ENCODE peak calls at places on chromosomes 7 and 10, in seven cellular contexts. One of them, this sample, is unnamed.
A peak's percentile ranks its signal among the peaks of the same experiment; 100 is the strongest.

GRCh38 chr7:1608318-1608717 is 38.5 kb upstream of the PSMG3 start:
- DNase-seq in RWPE2: no peak
- DNase-seq in fibroblast of lung: no peak
- DNase-seq in transverse colon: no peak
- DNase-seq in heart right ventricle: no peak
- DNase-seq in PC-9: no peak
- DNase-seq in CD8-positive, alpha-beta T cell: no peak
- DNase-seq in this sample: no peak

GRCh38 chr10:124134251-124134650 is 40.9 kb upstream of the CHST15 start:
- DNase-seq in RWPE2: no peak
- DNase-seq in fibroblast of lung: no peak
- DNase-seq in transverse colon: no peak
- DNase-seq in heart right ventricle: no peak
- DNase-seq in PC-9: no peak
- DNase-seq in CD8-positive, alpha-beta T cell: no peak
- DNase-seq in this sample: no peak

GRCh38 chr10:52261362-52261761 is 52.7 kb upstream of the DKK1 start:
- DNase-seq in RWPE2: no peak
- DNase-seq in fibroblast of lung: no peak
- DNase-seq in transverse colon: no peak
- DNase-seq in heart right ventricle: no peak
- DNase-seq in PC-9: no peak
- DNase-seq in CD8-positive, alpha-beta T cell: no peak
- DNase-seq in this sample: no peak

GRCh38 chr7:134649231-134649775 is 2.6 kb downstream of the BPGM start:
- DNase-seq in RWPE2: no peak
- DNase-seq in fibroblast of lung: peak; percentile 46
- DNase-seq in transverse colon: no peak
- DNase-seq in heart right ventricle: no peak
- DNase-seq in PC-9: peak; percentile 59
- DNase-seq in CD8-positive, alpha-beta T cell: no peak
- DNase-seq in this sample: no peak

GRCh38 chr10:22912763-22913389 is 15.0 kb upstream of the ARMC3 start:
- DNase-seq in RWPE2: no peak
- DNase-seq in fibroblast of lung: no peak
- DNase-seq in transverse colon: no peak
- DNase-seq in heart right ventricle: no peak
- DNase-seq in PC-9: no peak
- DNase-seq in CD8-positive, alpha-beta T cell: no peak
- DNase-seq in this sample: no peak

GRCh38 chr10:120945801-120946302 is 94.7 kb downstream of the WDR11 start:
- DNase-seq in RWPE2: no peak
- DNase-seq in fibroblast of lung: peak; percentile 61
- DNase-seq in transverse colon: peak; percentile 25
- DNase-seq in heart right ventricle: no peak
- DNase-seq in PC-9: no peak
- DNase-seq in CD8-positive, alpha-beta T cell: no peak
- DNase-seq in this sample: no peak

GRCh38 chr7:94394399-94395140 is at the start of gene COL1A2:
- DNase-seq in RWPE2: peak; percentile 53
- DNase-seq in fibroblast of lung: peak; percentile 99
- DNase-seq in transverse colon: peak; percentile 48
- DNase-seq in heart right ventricle: peak; percentile 79
- DNase-seq in PC-9: no peak
- DNase-seq in CD8-positive, alpha-beta T cell: no peak
- DNase-seq in this sample: peak; percentile 52

GRCh38 chr7:116647861-116648260 is 24.1 kb upstream of the MET start:
- DNase-seq in RWPE2: no peak
- DNase-seq in fibroblast of lung: no peak
- DNase-seq in transverse colon: no peak
- DNase-seq in heart right ventricle: no peak
- DNase-seq in PC-9: no peak
- DNase-seq in CD8-positive, alpha-beta T cell: no peak
- DNase-seq in this sample: no peak

GRCh38 chr10:24700911-24701310 is 22.8 kb downstream of the ARHGAP21 start:
- DNase-seq in RWPE2: no peak
- DNase-seq in fibroblast of lung: no peak
- DNase-seq in transverse colon: no peak
- DNase-seq in heart right ventricle: no peak
- DNase-seq in PC-9: no peak
- DNase-seq in CD8-positive, alpha-beta T cell: no peak
- DNase-seq in this sample: no peak

GRCh38 chr10:69801094-69801433 is 642 bp upstream of the COL13A1 start:
- DNase-seq in RWPE2: no peak
- DNase-seq in fibroblast of lung: peak; percentile 54
- DNase-seq in transverse colon: peak; percentile 55
- DNase-seq in heart right ventricle: peak; percentile 48
- DNase-seq in PC-9: peak; percentile 67
- DNase-seq in CD8-positive, alpha-beta T cell: no peak
- DNase-seq in this sample: peak; percentile 63

GRCh38 chr7:50653997-50654425 is 88.8 kb upstream of the DDC start:
- DNase-seq in RWPE2: no peak
- DNase-seq in fibroblast of lung: no peak
- DNase-seq in transverse colon: peak; percentile 59
- DNase-seq in heart right ventricle: peak; percentile 77
- DNase-seq in PC-9: no peak
- DNase-seq in CD8-positive, alpha-beta T cell: no peak
- DNase-seq in this sample: peak; percentile 51
- H3K4me1 ChIP-seq in RWPE2: peaks cover 3% of the 10 kb centered on the region
- H3K4me1 ChIP-seq in fibroblast of lung: peaks cover 7% of the 10 kb centered on the region
- H3K4me1 ChIP-seq in transverse colon: peaks cover 21% of the 10 kb centered on the region
- H3K4me1 ChIP-seq in heart right ventricle: peaks cover 51% of the 10 kb centered on the region
- H3K4me1 ChIP-seq in PC-9: no peaks in the 10 kb centered on the region
- H3K4me1 ChIP-seq in CD8-positive, alpha-beta T cell: no peaks in the 10 kb centered on the region
- H3K4me1 ChIP-seq in this sample: no peaks in the 10 kb centered on the region

GRCh38 chr10:99526861-99527504 is 5.8 kb upstream of the NKX2-3 start:
- DNase-seq in RWPE2: no peak
- DNase-seq in fibroblast of lung: no peak
- DNase-seq in transverse colon: no peak
- DNase-seq in heart right ventricle: no peak
- DNase-seq in PC-9: no peak
- DNase-seq in CD8-positive, alpha-beta T cell: no peak
- DNase-seq in this sample: no peak
- TF ChIP-seq CTCF in RWPE2: no peak
- TF ChIP-seq CTCF in fibroblast of lung: no peak
- TF ChIP-seq CTCF in transverse colon: no peak
- TF ChIP-seq CTCF in heart right ventricle: no peak
- TF ChIP-seq CTCF in PC-9: no peak
- TF ChIP-seq CTCF in CD8-positive, alpha-beta T cell: no peak
- TF ChIP-seq CTCF in this sample: no peak

GRCh38 chr7:111138196-111138569 is 47.3 kb downstream of the LRRN3 start:
- DNase-seq in RWPE2: no peak
- DNase-seq in fibroblast of lung: peak; percentile 61
- DNase-seq in transverse colon: peak; percentile 37
- DNase-seq in heart right ventricle: peak; percentile 47
- DNase-seq in PC-9: peak; percentile 43
- DNase-seq in CD8-positive, alpha-beta T cell: peak; percentile 24
- DNase-seq in this sample: peak; percentile 26
- H3K27ac ChIP-seq in RWPE2: no peak overlapping the region
- H3K27ac ChIP-seq in fibroblast of lung: peak overlapping the region; percentile 8
- H3K27ac ChIP-seq in transverse colon: no peak overlapping the region
- H3K27ac ChIP-seq in heart right ventricle: no peak overlapping the region
- H3K27ac ChIP-seq in PC-9: peak overlapping the region; percentile 13
- H3K27ac ChIP-seq in CD8-positive, alpha-beta T cell: no peak overlapping the region
- H3K27ac ChIP-seq in this sample: no peak overlapping the region

DNA sequence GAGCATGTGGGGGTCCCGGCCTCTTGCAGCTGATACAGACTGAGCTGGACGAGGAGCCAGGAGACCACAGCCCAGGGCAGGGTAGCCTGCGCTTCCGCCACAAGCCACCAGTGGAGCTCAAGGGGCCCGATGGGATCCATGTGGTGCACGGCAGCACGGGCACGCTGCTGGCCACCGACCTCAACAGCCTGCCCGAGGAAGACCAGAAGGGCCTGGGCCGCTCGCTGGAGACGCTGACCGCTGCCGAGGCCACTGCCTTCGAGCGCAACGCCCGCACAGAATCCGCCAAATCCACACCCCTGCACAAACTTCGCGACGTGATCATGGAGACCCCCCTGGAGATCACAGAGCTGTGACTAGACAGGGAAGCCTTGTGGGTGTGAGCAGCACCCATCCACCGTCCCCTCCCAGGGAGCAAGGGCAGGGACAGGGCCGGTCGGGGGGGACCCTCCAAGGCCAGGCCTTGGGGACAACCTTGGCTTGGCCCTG is 36.1 kb downstream of the PSAP start:
- DNase-seq in RWPE2: no peak
- DNase-seq in fibroblast of lung: no peak
- DNase-seq in transverse colon: no peak
- DNase-seq in heart right ventricle: no peak
- DNase-seq in PC-9: peak; percentile 20
- DNase-seq in CD8-positive, alpha-beta T cell: no peak
- DNase-seq in this sample: no peak
- H3K4me1 ChIP-seq in RWPE2: no peaks in the 10 kb centered on the region
- H3K4me1 ChIP-seq in fibroblast of lung: no peaks in the 10 kb centered on the region
- H3K4me1 ChIP-seq in transverse colon: no peaks in the 10 kb centered on the region
- H3K4me1 ChIP-seq in heart right ventricle: peaks cover 16% of the 10 kb centered on the region
- H3K4me1 ChIP-seq in PC-9: no peaks in the 10 kb centered on the region
- H3K4me1 ChIP-seq in CD8-positive, alpha-beta T cell: peaks cover 4% of the 10 kb centered on the region
- H3K4me1 ChIP-seq in this sample: no peaks in the 10 kb centered on the region

DNA sequence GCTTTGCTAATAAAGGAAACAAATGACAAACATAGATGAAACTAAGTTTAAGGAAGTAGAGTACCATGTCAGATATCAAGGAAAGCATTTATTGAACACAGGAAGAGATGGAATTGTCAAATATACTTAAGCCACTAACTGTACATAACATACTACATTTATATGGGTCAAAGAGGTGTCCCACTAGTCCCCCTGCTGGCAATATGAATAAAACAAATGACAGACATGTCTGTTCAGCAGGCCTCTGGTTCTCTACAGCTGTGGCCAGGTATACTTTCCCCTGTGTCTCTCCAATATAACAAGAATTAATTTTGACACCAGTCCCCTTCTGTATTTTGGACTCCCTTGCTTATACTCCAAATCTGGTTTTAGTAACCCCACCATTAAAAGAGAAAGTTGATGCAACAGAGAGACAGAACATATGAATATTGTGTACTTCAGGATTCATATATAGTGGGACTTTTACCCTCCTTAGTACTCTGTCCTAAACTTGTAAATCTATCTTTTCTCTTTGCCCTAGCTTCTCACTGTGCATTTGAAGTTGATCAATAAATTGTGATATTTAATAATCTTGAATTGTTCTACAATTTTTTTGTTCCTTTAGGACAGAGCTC is 42.9 kb downstream of the CD36 start:
- DNase-seq in RWPE2: no peak
- DNase-seq in fibroblast of lung: peak; percentile 23
- DNase-seq in transverse colon: no peak
- DNase-seq in heart right ventricle: no peak
- DNase-seq in PC-9: no peak
- DNase-seq in CD8-positive, alpha-beta T cell: no peak
- DNase-seq in this sample: no peak
- TF ChIP-seq CTCF in RWPE2: peak; percentile 76
- TF ChIP-seq CTCF in fibroblast of lung: peak; percentile 59
- TF ChIP-seq CTCF in transverse colon: no peak
- TF ChIP-seq CTCF in heart right ventricle: peak; percentile 52
- TF ChIP-seq CTCF in PC-9: peak; percentile 72
- TF ChIP-seq CTCF in CD8-positive, alpha-beta T cell: no peak
- TF ChIP-seq CTCF in this sample: peak; percentile 30

GRCh38 chr10:122328676-122329075 is 45.8 kb upstream of the PLEKHA1 start:
- DNase-seq in RWPE2: no peak
- DNase-seq in fibroblast of lung: no peak
- DNase-seq in transverse colon: no peak
- DNase-seq in heart right ventricle: no peak
- DNase-seq in PC-9: no peak
- DNase-seq in CD8-positive, alpha-beta T cell: no peak
- DNase-seq in this sample: peak; percentile 8

GRCh38 chr10:122331615-122332446 is 42.7 kb upstream of the PLEKHA1 start:
- DNase-seq in RWPE2: no peak
- DNase-seq in fibroblast of lung: peak; percentile 72
- DNase-seq in transverse colon: no peak
- DNase-seq in heart right ventricle: no peak
- DNase-seq in PC-9: no peak
- DNase-seq in CD8-positive, alpha-beta T cell: no peak
- DNase-seq in this sample: peak; percentile 42

GRCh38 chr10:122333037-122333436 is 41.5 kb upstream of the PLEKHA1 start:
- DNase-seq in RWPE2: no peak
- DNase-seq in fibroblast of lung: no peak
- DNase-seq in transverse colon: no peak
- DNase-seq in heart right ventricle: no peak
- DNase-seq in PC-9: no peak
- DNase-seq in CD8-positive, alpha-beta T cell: no peak
- DNase-seq in this sample: no peak

GRCh38 chr10:122329416-122329815 is 45.1 kb upstream of the PLEKHA1 start:
- DNase-seq in RWPE2: no peak
- DNase-seq in fibroblast of lung: no peak
- DNase-seq in transverse colon: no peak
- DNase-seq in heart right ventricle: no peak
- DNase-seq in PC-9: no peak
- DNase-seq in CD8-positive, alpha-beta T cell: no peak
- DNase-seq in this sample: peak; percentile 9

GRCh38 chr10:122331100-122331499 is 43.4 kb upstream of the PLEKHA1 start:
- DNase-seq in RWPE2: no peak
- DNase-seq in fibroblast of lung: no peak
- DNase-seq in transverse colon: no peak
- DNase-seq in heart right ventricle: no peak
- DNase-seq in PC-9: no peak
- DNase-seq in CD8-positive, alpha-beta T cell: no peak
- DNase-seq in this sample: peak; percentile 15
- H3K27ac ChIP-seq in RWPE2: no peak overlapping the region
- H3K27ac ChIP-seq in fibroblast of lung: no peak overlapping the region
- H3K27ac ChIP-seq in transverse colon: no peak overlapping the region
- H3K27ac ChIP-seq in heart right ventricle: no peak overlapping the region
- H3K27ac ChIP-seq in PC-9: no peak overlapping the region
- H3K27ac ChIP-seq in CD8-positive, alpha-beta T cell: no peak overlapping the region
- H3K27ac ChIP-seq in this sample: no peak overlapping the region